ENCODE peak calls at places on chromosomes 11 and 22, in four cellular contexts. R is stimulated activated naive CD4-positive, alpha-beta T cell; G is epithelial cell of prostate; Y is fibroblast of the aortic adventitia. S is an unnamed sample.
A peak's percentile ranks its signal among the peaks of the same experiment; 100 is the strongest.

GRCh38 chr11:70233511-70233919 is 30.4 kb downstream of the FADD start:
- DNase-seq in R (no peak), G (peak; percentile 99), Y (peak; percentile 76), S (peak; percentile 97)

GRCh38 chr11:128956401-128957203 is 13.9 kb upstream of the TP53AIP1 start:
- DNase-seq in G (no peak), R (peak; percentile 48), Y (peak; percentile 83), S (peak; percentile 77)

GRCh38 chr11:819129-819931 is 616 bp downstream of the PNPLA2 start:
- DNase-seq in Y (peak; percentile 78), G (no peak), R (peak; percentile 97), S (peak; percentile 81)

GRCh38 chr11:125451400-125452124 is 44.5 kb downstream of the FEZ1 start:
- DNase-seq in Y (peak; percentile 46), R (no peak), G (no peak), S (no peak)

GRCh38 chr11:117842131-117842941 is 17.8 kb upstream of the FXYD2 start:
- DNase-seq in Y (no peak), G (no peak), R (no peak), S (no peak)

GRCh38 chr22:45962756-45963155 is 14.2 kb downstream of the WNT7B start:
- DNase-seq in G (no peak), R (no peak), Y (no peak), S (no peak)

GRCh38 chr11:95419915-95420314 is 188.9 kb upstream of the SESN3 start:
- DNase-seq in R (no peak), G (peak; percentile 74), Y (peak; percentile 73), S (peak; percentile 73)

GRCh38 chr22:46030241-46030880 is 53.4 kb upstream of the WNT7B start:
- DNase-seq in R (no peak), G (no peak), Y (no peak), S (no peak)

GRCh38 chr22:49218142-49218541 is 609.5 kb downstream of the BRD1 start:
- DNase-seq in Y (no peak), R (no peak), G (no peak), S (no peak)

GRCh38 chr11:63489879-63490278 is 1.1 kb downstream of the PLAAT5 start:
- DNase-seq in Y (peak; percentile 41), G (no peak), R (no peak), S (peak; percentile 54)

GRCh38 chr11:117145393-117145761 is 1.3 kb downstream of the PAFAH1B2 start:
- DNase-seq in G (no peak), Y (peak; percentile 60), R (no peak), S (peak; percentile 56)

GRCh38 chr11:70834984-70835560 is 417.3 kb downstream of the SHANK2 start:
- DNase-seq in R (no peak), Y (no peak), G (no peak), S (no peak)

GRCh38 chr11:117385471-117385870 is 57.8 kb downstream of the CEP164 start:
- DNase-seq in G (no peak), R (no peak), Y (no peak), S (no peak)

GRCh38 chr22:44344407-44344806 is 31.7 kb upstream of the SHISAL1 start:
- DNase-seq in Y (no peak), G (no peak), R (no peak), S (no peak)

GRCh38 chr11:63838150-63838681 is 694 bp upstream of the MARK2 start:
- DNase-seq in G (no peak), R (no peak), Y (no peak), S (no peak)

GRCh38 chr11:28738549-28738948 is 630.4 kb downstream of the METTL15 start:
- DNase-seq in R (no peak), Y (peak; percentile 35), G (no peak), S (no peak)

GRCh38 chr22:19798320-19798665 is 37.7 kb downstream of the TBX1 start:
- DNase-seq in Y (no peak), R (no peak), G (no peak), S (no peak)

GRCh38 chr11:1936781-1937615 is 10.1 kb upstream of the MRPL23 start:
- DNase-seq in Y (no peak), G (no peak), R (no peak), S (no peak)

GRCh38 chr11:46520971-46521745 is 72.7 kb downstream of the AMBRA1 start:
- DNase-seq in Y (peak; percentile 51), G (no peak), R (no peak), S (peak; percentile 62)

GRCh38 chr11:45593992-45594391 is 71.4 kb downstream of the CHST1 start:
- DNase-seq in R (no peak), Y (no peak), G (no peak), S (no peak)

GRCh38 chr22:38881464-38881871 is 9.5 kb upstream of the CBX6 start:
- DNase-seq in G (no peak), R (no peak), Y (peak; percentile 96), S (peak; percentile 96)

GRCh38 chr11:35009191-35009940 is 92.9 kb downstream of the PDHX start:
- DNase-seq in R (no peak), Y (peak; percentile 80), G (peak; percentile 74), S (peak; percentile 65)

GRCh38 chr22:23401111-23401909 is 178.8 kb downstream of the IGLL1 start:
- DNase-seq in R (no peak), G (peak; percentile 8), Y (peak; percentile 25), S (peak; percentile 14)

GRCh38 chr22:29700949-29701927 is 18.6 kb upstream of the CABP7 start:
- DNase-seq in G (no peak), R (peak; percentile 30), Y (no peak), S (peak; percentile 33)

GRCh38 chr22:29040385-29041275 is 21.0 kb downstream of the C22orf31 start:
- DNase-seq in G (no peak), Y (peak; percentile 97), R (peak; percentile 75), S (peak; percentile 93)

S was measured in cardiac fibroblast.